ENCODE peak calls at places on chromosome 9, in four cellular contexts. O is H1, M is GM12878, D is HepG2. S is an unnamed sample.

GRCh38 chr9:16515879-16516289 is 354.6 kb downstream of the BNC2 start:
- DNase-seq in M (no peak), O (no peak), D (no peak), S (no peak)

GRCh38 chr9:114163517-114163924 is 8.2 kb downstream of the COL27A1 start:
- DNase-seq in O (peak), D (peak), M (no peak), S (no peak)

GRCh38 chr9:99231708-99232107 is 9.6 kb downstream of the SEC61B start:
- DNase-seq in D (peak), O (peak), M (peak), S (peak)

GRCh38 chr9:35771943-35772342 is 17.9 kb upstream of the MSMP start:
- DNase-seq in D (peak), O (no peak), M (no peak), S (no peak)

GRCh38 chr9:112061152-112061740 is 113.9 kb downstream of the SUSD1 start:
- DNase-seq in O (no peak), D (peak), M (peak), S (peak)

GRCh38 chr9:83231039-83231438 is 168.1 kb upstream of the RASEF start:
- DNase-seq in O (no peak), D (peak), M (no peak), S (no peak)

GRCh38 chr9:21165516-21165915 is 944 bp downstream of the IFNA21 start:
- DNase-seq in D (no peak), O (no peak), M (no peak), S (no peak)

GRCh38 chr9:92032891-92033290 is 82.3 kb downstream of the SPTLC1 start:
- DNase-seq in D (no peak), O (no peak), M (no peak), S (no peak)

GRCh38 chr9:112783551-112783954 is 33.0 kb downstream of the SNX30 start:
- DNase-seq in O (no peak), M (no peak), D (no peak), S (no peak)

GRCh38 chr9:97349400-97349799 is 41.9 kb downstream of the CCDC180 start:
- DNase-seq in D (no peak), M (no peak), O (no peak), S (no peak)

GRCh38 chr9:33007755-33008154 is 6.3 kb upstream of the APTX start:
- DNase-seq in O (no peak), M (no peak), D (no peak), S (no peak)

GRCh38 chr9:114207034-114207815 is 51.9 kb downstream of the COL27A1 start:
- DNase-seq in M (no peak), D (no peak), O (no peak), S (no peak)

GRCh38 chr9:128011071-128011817 is 30.5 kb upstream of the EEIG1 start:
- DNase-seq in D (peak), M (no peak), O (peak), S (peak)

GRCh38 chr9:94743035-94743954 is 16.8 kb downstream of the AOPEP start:
- DNase-seq in O (no peak), D (no peak), M (no peak), S (no peak)

GRCh38 chr9:99059074-99059894 is 45.6 kb upstream of the TGFBR1 start:
- DNase-seq in O (no peak), M (peak), D (no peak), S (peak)

GRCh38 chr9:3863686-3864085 is 337.9 kb upstream of the RFX3 start:
- DNase-seq in M (no peak), D (no peak), O (no peak), S (no peak)

GRCh38 chr9:3018691-3019230 is 174.9 kb upstream of the PUM3 start:
- DNase-seq in O (no peak), D (no peak), M (no peak), S (no peak)

GRCh38 chr9:136330406-136330990 is 3.2 kb downstream of the GPSM1 start:
- DNase-seq in D (no peak), O (no peak), M (no peak), S (no peak)

GRCh38 chr9:120916573-120916972 is 10.0 kb downstream of the TRAF1 start:
- DNase-seq in O (no peak), M (no peak), D (no peak), S (no peak)

GRCh38 chr9:114606597-114607207 is 4.4 kb upstream of the TMEM268 start:
- DNase-seq in O (no peak), D (no peak), M (no peak), S (no peak)

GRCh38 chr9:20112367-20112766 is 323.5 kb upstream of the SLC24A2 start:
- DNase-seq in M (no peak), D (no peak), O (no peak), S (no peak)

GRCh38 chr9:138075496-138075895 is 197.9 kb downstream of the CACNA1B start:
- DNase-seq in M (no peak), D (no peak), O (peak), S (no peak)

GRCh38 chr9:137046094-137046787 is at the start of gene NPDC1:
- DNase-seq in O (peak), D (peak), M (no peak), S (peak)

GRCh38 chr9:132409828-132410528 is at the start of gene CFAP77:
- DNase-seq in D (peak), M (no peak), O (peak), S (peak)

GRCh38 chr9:111842313-111842712 is 47.6 kb upstream of the SHOC1 start:
- DNase-seq in M (no peak), O (no peak), D (no peak), S (no peak)

GRCh38 chr9:90460220-90460619 is 182.4 kb downstream of the DIRAS2 start:
- DNase-seq in M (no peak), D (no peak), O (no peak), S (no peak)

GRCh38 chr9:27672730-27673129 is 99.4 kb upstream of the C9orf72 start:
- DNase-seq in M (no peak), O (no peak), D (no peak), S (no peak)

GRCh38 chr9:105280730-105281129 is 36.3 kb downstream of the SLC44A1 start:
- DNase-seq in D (peak), O (no peak), M (no peak), S (no peak)

GRCh38 chr9:84241817-84242356 is 98.7 kb downstream of the SLC28A3 start:
- DNase-seq in D (no peak), M (no peak), O (no peak), S (no peak)

GRCh38 chr9:79572891-79573696 is 1.3 kb downstream of the TLE4 start:
- DNase-seq in M (no peak), D (no peak), O (peak), S (peak)

GRCh38 chr9:97501177-97501971 is at the start of gene TMOD1:
- DNase-seq in M (no peak), D (peak), O (peak), S (peak)

GRCh38 chr9:127796225-127796813 is 6.4 kb upstream of the FPGS start:
- DNase-seq in O (no peak), M (no peak), D (peak), S (no peak)

GRCh38 chr9:38393128-38393809 is 767 bp downstream of the ALDH1B1 start:
- DNase-seq in D (no peak), O (no peak), M (no peak), S (no peak)

GRCh38 chr9:80866576-80867227 is 822.6 kb downstream of the TLE1 start:
- DNase-seq in D (no peak), M (no peak), O (no peak), S (no peak)

GRCh38 chr9:71609453-71609840 is 158.9 kb downstream of the CEMIP2 start:
- DNase-seq in M (no peak), O (no peak), D (no peak), S (no peak)

GRCh38 chr9:100028201-100028784 is 70.5 kb downstream of the ERP44 start:
- DNase-seq in O (peak), D (peak), M (peak), S (peak)

GRCh38 chr9:12748954-12749353 is 25.9 kb upstream of the LURAP1L start:
- DNase-seq in D (no peak), M (no peak), O (no peak), S (no peak)

GRCh38 chr9:113143432-113144227 is 7.2 kb upstream of the SLC31A2 start:
- DNase-seq in M (no peak), O (no peak), D (no peak), S (no peak)

GRCh38 chr9:15370496-15371464 is 51.9 kb upstream of the SNAPC3 start:
- DNase-seq in M (no peak), O (no peak), D (no peak), S (peak)

GRCh38 chr9:127790094-127790855 is 4.4 kb downstream of the CDK9 start:
- DNase-seq in M (no peak), D (no peak), O (no peak), S (no peak)

GRCh38 chr9:133708770-133709611 is 29.2 kb downstream of the SARDH start:
- DNase-seq in D (no peak), O (no peak), M (peak), S (peak)
- TF ChIP-seq BRCA1 in D (no peak), O (no peak), M (no peak), S (no peak)

GRCh38 chr9:93244101-93244500 is 60.2 kb downstream of the WNK2 start:
- DNase-seq in O (no peak), M (no peak), D (no peak), S (no peak)

GRCh38 chr9:93244510-93245436 is 60.8 kb downstream of the WNK2 start:
- DNase-seq in O (no peak), D (no peak), M (no peak), S (no peak)

GRCh38 chr9:93246526-93246925 is 62.6 kb downstream of the WNK2 start:
- DNase-seq in M (no peak), O (no peak), D (no peak), S (no peak)

GRCh38 chr9:93246111-93246510 is 62.2 kb downstream of the WNK2 start:
- DNase-seq in M (no peak), O (no peak), D (no peak), S (no peak)

DNA sequence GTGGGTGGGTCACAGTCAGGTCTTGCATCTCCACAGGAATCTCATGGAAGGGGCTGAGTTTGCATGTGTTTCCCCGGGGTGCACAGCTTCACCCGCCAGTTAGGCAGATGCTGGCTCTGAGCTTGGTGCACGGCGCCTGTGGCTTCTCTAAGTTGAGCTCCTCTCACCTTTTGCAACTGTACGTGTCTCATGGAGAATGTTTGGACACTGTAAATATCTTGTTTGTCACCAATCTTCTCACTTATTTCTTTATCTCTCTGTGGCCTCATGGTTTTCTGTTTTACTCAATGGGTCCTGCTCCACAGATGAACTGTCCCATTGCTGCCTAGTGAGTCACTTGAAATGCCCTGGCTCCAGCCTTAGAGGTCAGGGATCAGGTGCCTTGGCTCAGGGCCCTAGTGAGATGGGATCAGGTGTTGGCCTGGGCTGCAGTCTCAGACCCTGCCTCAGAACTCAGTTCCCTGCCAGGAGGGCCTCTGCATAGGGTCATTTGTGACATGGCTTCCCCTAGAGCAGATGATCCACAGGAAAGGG is 61.6 kb downstream of the WNK2 start:
- DNase-seq in M (no peak), D (peak), O (no peak), S (no peak)
- TF ChIP-seq BRCA1 in M (no peak), D (no peak), O (no peak), S (no peak)

DNA sequence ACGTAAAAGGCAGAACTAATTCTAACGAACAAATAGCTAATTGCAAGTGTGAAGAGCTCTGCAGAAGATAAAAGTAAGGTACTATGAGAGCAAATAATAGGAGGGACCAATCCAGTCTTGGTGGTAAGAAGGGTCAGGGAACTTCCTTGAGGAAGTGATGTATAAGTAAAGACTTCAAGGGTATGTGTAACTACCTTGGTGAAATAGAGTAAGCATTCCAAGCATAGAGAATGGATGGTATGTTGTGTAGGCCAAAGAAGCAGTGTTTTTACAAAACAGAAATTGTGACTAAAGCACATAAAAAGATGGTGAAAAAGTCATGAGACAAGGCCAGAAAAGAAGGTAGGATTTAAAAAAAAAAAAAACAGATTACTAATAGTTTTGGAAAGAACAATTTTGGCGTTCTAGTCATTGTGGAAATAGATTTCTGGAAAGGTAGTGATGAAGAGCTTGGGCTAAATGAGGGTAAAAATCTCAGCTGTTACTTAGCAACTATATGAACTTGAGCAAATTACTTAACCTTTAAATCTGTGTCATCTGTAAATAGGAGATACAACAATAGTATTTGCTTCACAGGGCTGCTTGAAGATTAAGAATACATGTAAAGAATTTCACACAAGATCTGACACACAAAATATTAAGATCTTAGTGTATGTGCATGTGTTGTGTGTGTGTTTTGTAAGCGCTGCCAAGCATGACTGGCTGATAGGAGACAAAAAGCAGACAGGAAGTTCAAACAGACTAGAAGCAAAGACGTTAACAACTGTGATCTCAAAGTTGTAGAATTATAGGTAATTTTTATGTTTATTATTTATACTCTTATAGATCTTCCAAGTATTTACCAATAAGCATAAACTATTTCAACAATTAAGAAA is 73.5 kb downstream of the NR6A1 start:
- DNase-seq in D (no peak), O (no peak), M (no peak), S (no peak)
- TF ChIP-seq BRCA1 in D (no peak), O (no peak), M (no peak), S (no peak)

DNA sequence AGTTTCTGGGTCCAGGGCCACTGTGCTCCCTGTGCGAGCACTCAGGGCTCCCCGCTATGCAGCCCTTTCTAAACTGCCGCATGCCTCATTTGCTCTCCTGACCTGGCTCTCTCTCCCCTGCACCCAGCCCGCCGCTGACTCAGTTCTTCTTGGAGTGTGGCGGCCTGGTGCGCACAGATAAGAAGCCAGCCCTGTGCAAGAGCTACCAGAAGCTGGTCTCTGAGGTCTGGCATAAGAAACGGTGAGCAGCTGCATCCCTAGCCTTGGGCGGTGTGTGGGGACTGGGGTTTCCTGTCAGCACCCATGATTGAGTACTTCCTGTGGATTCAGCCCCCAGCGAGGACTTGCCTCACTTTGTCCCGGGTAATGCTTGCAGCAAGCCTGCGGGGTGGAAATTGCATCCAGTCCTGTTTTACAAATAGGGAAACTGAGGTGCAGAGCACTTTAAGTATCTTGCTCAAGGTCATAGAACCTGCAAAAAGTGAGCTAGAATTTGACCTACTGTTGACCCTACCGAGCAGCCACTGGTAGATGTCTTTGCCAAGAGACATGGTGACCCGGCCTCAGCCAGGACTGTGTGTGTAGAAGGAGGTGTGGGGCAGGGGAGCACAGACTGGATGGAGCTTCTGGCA is 27.9 kb downstream of the USP20 start:
- DNase-seq in M (no peak), D (no peak), O (no peak), S (peak)
- TF ChIP-seq BRCA1 in M (no peak), D (no peak), O (no peak), S (no peak)

GRCh38 chr9:87684627-87685204 is 41.2 kb upstream of the CTSL start:
- DNase-seq in D (peak), M (no peak), O (peak), S (peak)
- TF ChIP-seq BRCA1 in D (no peak), M (no peak), O (no peak), S (no peak)

GRCh38 chr9:135246248-135247173 is 159.0 kb downstream of the OLFM1 start:
- DNase-seq in O (no peak), D (no peak), M (no peak), S (no peak)

GRCh38 chr9:135245482-135246247 is 158.2 kb downstream of the OLFM1 start:
- DNase-seq in D (no peak), O (no peak), M (no peak), S (no peak)

GRCh38 chr9:135244271-135244691 is 156.8 kb downstream of the OLFM1 start:
- DNase-seq in O (no peak), D (no peak), M (no peak), S (no peak)

GRCh38 chr9:135243201-135244190 is 156.0 kb downstream of the OLFM1 start:
- DNase-seq in M (no peak), D (no peak), O (no peak), S (no peak)

DNA sequence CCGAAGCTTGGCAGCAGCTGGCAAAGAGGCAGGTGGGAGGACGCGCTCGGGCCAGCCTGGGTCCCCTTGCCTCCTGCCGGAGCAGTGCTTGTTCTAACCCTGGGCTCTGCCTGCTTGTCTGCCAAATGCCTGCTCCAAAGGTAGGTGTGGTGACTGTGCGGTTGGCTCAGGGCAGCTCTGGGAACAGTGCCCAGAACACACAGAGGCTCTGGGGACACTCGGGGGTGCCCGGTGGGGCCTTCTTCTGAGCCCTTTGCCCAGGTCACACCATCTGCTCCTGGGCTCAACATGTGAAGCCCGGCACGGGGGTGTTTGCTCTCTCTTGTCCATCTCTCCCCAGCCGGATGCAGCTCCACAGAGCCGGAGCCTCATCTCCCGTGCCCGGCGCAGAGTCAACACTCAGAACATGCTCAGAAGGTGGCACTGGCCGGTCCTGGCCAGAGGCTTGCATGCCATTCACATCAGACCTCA is 157.3 kb downstream of the OLFM1 start:
- DNase-seq in M (no peak), O (no peak), D (no peak), S (no peak)
- TF ChIP-seq BRCA1 in M (no peak), O (no peak), D (no peak), S (no peak)

DNA sequence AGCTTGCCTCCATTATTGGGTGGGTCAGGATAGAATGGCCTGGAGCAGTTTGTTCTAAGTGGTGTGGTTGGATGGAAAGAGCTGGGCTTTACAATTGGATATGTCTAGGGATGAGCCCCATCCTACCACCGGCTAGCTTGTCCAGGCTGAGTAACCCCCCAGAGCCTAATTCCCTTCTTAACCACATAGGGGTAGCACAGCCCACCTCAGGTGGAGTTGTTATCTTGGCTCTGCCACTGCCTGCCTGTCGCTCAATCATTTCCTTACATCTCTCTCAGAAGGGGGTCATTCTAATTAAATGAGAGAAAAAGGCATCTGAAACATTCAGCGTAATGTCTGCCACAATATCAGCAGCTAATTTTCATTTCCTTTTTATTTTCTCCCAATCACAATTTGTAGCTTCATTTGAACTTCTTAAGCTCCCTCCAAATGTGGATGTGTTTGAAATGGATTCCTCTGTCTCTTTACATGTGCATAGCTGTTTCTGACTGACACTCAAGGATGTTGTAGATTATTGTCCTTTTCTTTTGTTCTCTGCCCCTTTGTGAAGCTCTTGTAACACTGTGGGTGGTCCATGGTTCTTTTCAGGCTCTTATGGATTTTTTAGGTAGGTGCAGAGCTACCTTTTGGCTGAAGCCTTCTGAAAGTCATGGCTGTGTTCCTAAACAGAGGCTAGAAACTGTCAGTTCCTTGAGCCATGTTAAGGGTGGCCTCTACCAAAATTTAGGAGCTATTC is 383.1 kb upstream of the KLF4 start:
- DNase-seq in M (no peak), D (no peak), O (peak), S (no peak)
- TF ChIP-seq BRCA1 in M (no peak), D (no peak), O (no peak), S (no peak)

GRCh38 chr9:125749287-125749935 is 2.2 kb downstream of the PBX3 start:
- DNase-seq in D (no peak), M (no peak), O (no peak), S (no peak)
- TF ChIP-seq BRCA1 in D (no peak), M (no peak), O (no peak), S (no peak)

GRCh38 chr9:69609156-69609555 is 63.0 kb downstream of the APBA1 start:
- DNase-seq in D (no peak), M (no peak), O (no peak), S (no peak)
- TF ChIP-seq BRCA1 in D (no peak), M (no peak), O (no peak), S (no peak)